ENCODE peak calls at places on chromosomes 1 and 21, in nine cellular contexts. V, H, L, Z, Y, D, J, K and X are unnamed samples.

GRCh38 chr1:156760796-156761104 is 6.6 kb upstream of the PRCC start:
- DNase-seq in V (no peak), H (no peak), L (no peak), Z (no peak), Y (no peak), D (no peak), J (no peak), K (no peak), X (no peak)

GRCh38 chr1:90143522-90144050 is 148.7 kb downstream of the ZNF326 start:
- DNase-seq in V (no peak), H (no peak), L (no peak), Z (no peak), Y (no peak), D (no peak), J (no peak), K (no peak), X (no peak)

GRCh38 chr1:204506091-204506968 is 9.9 kb upstream of the MDM4 start:
- DNase-seq in V (peak), H (peak), L (peak), Z (peak), Y (peak), D (peak), J (peak), K (no peak), X (peak)

GRCh38 chr1:17112076-17112475 is 7.2 kb downstream of the PADI2 start:
- DNase-seq in V (no peak), H (no peak), L (no peak), Z (no peak), Y (no peak), D (no peak), J (no peak), K (no peak), X (no peak)

GRCh38 chr1:91308544-91308943 is 96.1 kb downstream of the HFM1 start:
- DNase-seq in V (no peak), H (no peak), L (no peak), Z (no peak), Y (no peak), D (no peak), J (no peak), K (no peak), X (no peak)

GRCh38 chr1:169427081-169427611 is at the start of gene CCDC181:
- DNase-seq in V (peak), H (peak), L (peak), Z (no peak), Y (peak), D (peak), J (peak), K (peak), X (peak)

GRCh38 chr1:233959089-233959488 is 54.6 kb downstream of the SLC35F3 start:
- DNase-seq in V (peak), H (no peak), L (no peak), Z (no peak), Y (no peak), D (no peak), J (no peak), K (no peak), X (no peak)

GRCh38 chr1:22790232-22791008 is 79.8 kb downstream of the EPHB2 start:
- DNase-seq in V (no peak), H (no peak), L (no peak), Z (no peak), Y (no peak), D (peak), J (no peak), K (no peak), X (no peak)

GRCh38 chr1:54808443-54809207 is 7.5 kb upstream of the TTC22 start:
- DNase-seq in V (no peak), H (no peak), L (no peak), Z (no peak), Y (peak), D (peak), J (no peak), K (no peak), X (no peak)

GRCh38 chr1:163410073-163410522 is 88.3 kb downstream of the NUF2 start:
- DNase-seq in V (peak), H (peak), L (peak), Z (peak), Y (peak), D (peak), J (peak), K (no peak), X (peak)

GRCh38 chr1:72186733-72187307 is 95.5 kb downstream of the NEGR1 start:
- DNase-seq in V (peak), H (peak), L (peak), Z (peak), Y (no peak), D (peak), J (peak), K (no peak), X (no peak)

GRCh38 chr1:23470282-23471070 is 13.5 kb downstream of the ASAP3 start:
- DNase-seq in V (peak), H (peak), L (no peak), Z (no peak), Y (no peak), D (no peak), J (peak), K (peak), X (no peak)

GRCh38 chr1:13661539-13661938 is 38.4 kb upstream of the PRDM2 start:
- DNase-seq in V (peak), H (no peak), L (no peak), Z (peak), Y (no peak), D (no peak), J (peak), K (no peak), X (no peak)

GRCh38 chr1:53634571-53634979 is 104.4 kb downstream of the GLIS1 start:
- DNase-seq in V (no peak), H (no peak), L (no peak), Z (no peak), Y (peak), D (peak), J (no peak), K (no peak), X (no peak)

GRCh38 chr1:33741749-33742148 is 122.1 kb upstream of the HMGB4 start:
- DNase-seq in V (no peak), H (no peak), L (no peak), Z (no peak), Y (no peak), D (no peak), J (no peak), K (no peak), X (no peak)

GRCh38 chr1:155979525-155980343 is 1.4 kb upstream of the ARHGEF2 start:
- DNase-seq in V (no peak), H (no peak), L (peak), Z (no peak), Y (no peak), D (no peak), J (peak), K (no peak), X (no peak)

GRCh38 chr1:156126043-156126700 is 11.7 kb downstream of the LMNA start:
- DNase-seq in V (peak), H (peak), L (no peak), Z (peak), Y (peak), D (peak), J (peak), K (peak), X (no peak)

GRCh38 chr1:204977327-204977726 is 65.7 kb upstream of the CNTN2 start:
- DNase-seq in V (no peak), H (no peak), L (peak), Z (no peak), Y (no peak), D (no peak), J (no peak), K (no peak), X (no peak)

GRCh38 chr21:41634858-41635257 is 126.9 kb upstream of the TMPRSS2 start:
- DNase-seq in V (peak), H (peak), L (no peak), Z (peak), Y (no peak), D (no peak), J (peak), K (no peak), X (no peak)

GRCh38 chr1:117942293-117942692 is 12.8 kb downstream of the WDR3 start:
- DNase-seq in V (peak), H (peak), L (no peak), Z (no peak), Y (no peak), D (no peak), J (peak), K (no peak), X (no peak)

GRCh38 chr1:224696891-224697765 is 81.0 kb downstream of the CNIH3 start:
- DNase-seq in V (peak), H (peak), L (no peak), Z (peak), Y (no peak), D (peak), J (peak), K (no peak), X (no peak)

GRCh38 chr1:46622341-46622740 is 5.7 kb upstream of the MOB3C start:
- DNase-seq in V (no peak), H (peak), L (peak), Z (peak), Y (peak), D (peak), J (peak), K (no peak), X (no peak)

GRCh38 chr1:199667079-199667478 is 360.4 kb upstream of the NR5A2 start:
- DNase-seq in V (no peak), H (no peak), L (peak), Z (no peak), Y (no peak), D (no peak), J (no peak), K (no peak), X (no peak)

GRCh38 chr1:234656981-234657651 is 47.1 kb upstream of the IRF2BP2 start:
- DNase-seq in V (peak), H (peak), L (peak), Z (peak), Y (no peak), D (no peak), J (peak), K (no peak), X (no peak)

GRCh38 chr1:14263207-14263606 is 335.3 kb upstream of the KAZN start:
- DNase-seq in V (no peak), H (no peak), L (no peak), Z (no peak), Y (no peak), D (no peak), J (no peak), K (no peak), X (no peak)

GRCh38 chr1:63322248-63322943 is at the start of gene FOXD3:
- DNase-seq in V (no peak), H (peak), L (peak), Z (peak), Y (peak), D (peak), J (peak), K (peak), X (peak)

GRCh38 chr1:214463596-214463995 is 87.8 kb downstream of the PTPN14 start:
- DNase-seq in V (peak), H (no peak), L (no peak), Z (no peak), Y (no peak), D (peak), J (no peak), K (no peak), X (peak)

DNA sequence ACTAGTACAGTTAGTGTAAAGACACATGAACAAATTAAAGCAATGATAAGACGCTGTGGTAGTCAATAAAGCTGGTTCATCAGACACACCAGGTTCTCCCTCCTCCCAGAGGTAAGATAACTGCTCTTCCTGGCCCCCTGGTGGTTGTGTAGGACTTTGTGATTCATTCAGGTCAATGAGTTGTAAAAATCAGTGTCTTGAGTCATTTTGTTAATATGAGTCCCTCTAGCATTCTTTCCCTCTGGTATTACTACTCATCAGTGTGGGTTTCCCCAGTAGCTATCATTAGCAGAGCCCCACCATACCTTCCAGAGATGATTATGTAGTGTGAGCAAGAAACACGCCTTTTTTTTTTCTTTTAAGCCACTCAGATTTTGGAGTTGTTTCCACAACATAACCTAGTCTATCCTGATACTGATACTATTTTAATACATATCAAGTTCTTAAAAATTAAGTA is 3.6 kb upstream of the SETDB1 start:
- DNase-seq in V (peak), H (peak), L (peak), Z (peak), Y (peak), D (peak), J (peak), K (no peak), X (peak)
- H3K9ac ChIP-seq in V (no peak), H (no peak), L (no peak), Z (no peak), Y (no peak), D (no peak), J (no peak), K (no peak), X (no peak)

DNA sequence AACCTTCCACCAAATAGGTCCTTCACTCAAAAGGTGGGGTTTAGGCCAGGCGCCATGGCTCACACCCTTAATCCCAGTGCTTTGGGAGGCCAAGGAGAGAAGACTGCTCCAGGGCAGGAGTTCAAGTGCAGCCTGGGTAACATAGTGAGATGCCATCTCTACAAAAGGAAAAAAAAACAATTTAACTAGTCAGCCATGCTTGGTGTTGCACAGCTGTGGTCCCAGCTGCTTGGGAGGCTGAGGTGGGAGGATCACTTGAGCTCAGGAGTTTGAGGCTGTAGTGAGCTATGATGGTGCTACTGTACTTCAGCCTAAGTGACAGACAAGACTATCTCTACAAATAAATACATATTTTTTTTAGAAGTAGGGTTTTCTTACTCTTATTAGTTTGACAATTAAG is 617.5 kb downstream of the KIF26B start:
- DNase-seq in V (no peak), H (no peak), L (no peak), Z (no peak), Y (no peak), D (no peak), J (no peak), K (no peak), X (no peak)
- H3K9ac ChIP-seq in V (no peak), H (peak), L (no peak), Z (no peak), Y (no peak), D (no peak), J (peak), K (no peak), X (no peak)

DNA sequence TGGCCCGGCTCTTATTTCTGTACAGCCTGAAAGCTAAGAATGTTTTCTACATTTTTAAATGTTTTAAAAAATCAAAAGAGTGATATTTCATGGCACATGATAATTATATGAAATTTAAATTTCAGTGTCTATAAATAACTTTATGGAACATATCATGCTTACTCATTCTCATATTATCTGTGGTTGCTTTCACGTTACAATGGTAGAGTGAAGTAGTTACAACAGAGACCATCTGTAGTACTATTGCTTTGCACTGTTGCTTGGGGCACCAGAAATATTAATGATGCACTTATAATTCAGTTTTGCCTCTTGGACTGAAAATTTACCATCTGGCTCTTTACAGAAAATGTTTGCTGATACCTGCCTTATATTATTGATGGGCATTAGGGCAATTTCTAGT is 481.6 kb downstream of the PLPP3 start:
- DNase-seq in V (peak), H (peak), L (no peak), Z (no peak), Y (no peak), D (no peak), J (peak), K (no peak), X (no peak)
- H3K9ac ChIP-seq in V (no peak), H (no peak), L (no peak), Z (no peak), Y (no peak), D (no peak), J (no peak), K (no peak), X (no peak)

DNA sequence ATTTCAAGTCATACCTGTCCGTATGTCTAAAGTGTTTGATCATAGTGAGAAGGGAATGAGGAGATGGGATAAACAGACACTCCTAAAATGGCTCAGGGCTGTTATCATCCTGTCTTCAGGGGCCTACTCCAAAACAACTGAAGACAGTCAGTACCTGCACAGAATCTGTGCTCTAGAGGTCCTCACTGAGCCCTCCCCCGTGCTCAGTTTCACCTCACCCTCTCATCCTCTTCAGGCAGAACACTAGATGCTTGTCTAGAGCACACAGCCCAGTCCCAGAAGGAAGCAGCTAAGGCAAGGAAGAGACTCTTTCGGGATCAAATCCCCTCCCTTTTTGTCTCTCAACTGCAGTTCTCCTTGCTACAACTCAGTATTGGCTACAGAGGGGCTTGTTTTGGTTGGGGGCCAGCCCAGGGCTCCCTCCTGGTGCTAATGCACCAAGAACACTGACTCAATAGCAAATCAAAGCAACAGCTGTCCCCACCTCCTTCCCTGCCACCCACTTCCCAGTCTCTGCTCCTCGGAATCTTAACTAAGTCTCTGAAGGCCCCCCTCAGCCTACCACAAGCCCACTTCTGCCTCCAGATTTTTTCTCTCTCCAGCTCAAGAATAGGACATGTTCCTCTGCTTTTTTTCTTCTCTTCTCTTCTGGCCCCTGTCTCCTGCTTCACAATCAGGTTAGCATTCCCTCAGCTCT is 10.1 kb downstream of the CADM3 start:
- DNase-seq in V (no peak), H (no peak), L (no peak), Z (no peak), Y (no peak), D (peak), J (no peak), K (no peak), X (no peak)
- H3K9ac ChIP-seq in V (no peak), H (no peak), L (no peak), Z (no peak), Y (no peak), D (no peak), J (no peak), K (no peak), X (no peak)

GRCh38 chr1:153563991-153564390 is 1.7 kb downstream of the S100A2 start:
- DNase-seq in V (no peak), H (no peak), L (no peak), Z (no peak), Y (peak), D (no peak), J (no peak), K (peak), X (no peak)

GRCh38 chr1:153561401-153561985 is 4.2 kb downstream of the S100A2 start:
- DNase-seq in V (no peak), H (no peak), L (no peak), Z (no peak), Y (no peak), D (no peak), J (no peak), K (peak), X (no peak)

GRCh38 chr1:153565529-153566374 is at the start of gene S100A2:
- DNase-seq in V (peak), H (peak), L (no peak), Z (peak), Y (no peak), D (peak), J (peak), K (peak), X (no peak)

GRCh38 chr1:153560771-153561170 is 4.9 kb downstream of the S100A2 start:
- DNase-seq in V (no peak), H (no peak), L (no peak), Z (no peak), Y (no peak), D (no peak), J (no peak), K (no peak), X (no peak)

DNA sequence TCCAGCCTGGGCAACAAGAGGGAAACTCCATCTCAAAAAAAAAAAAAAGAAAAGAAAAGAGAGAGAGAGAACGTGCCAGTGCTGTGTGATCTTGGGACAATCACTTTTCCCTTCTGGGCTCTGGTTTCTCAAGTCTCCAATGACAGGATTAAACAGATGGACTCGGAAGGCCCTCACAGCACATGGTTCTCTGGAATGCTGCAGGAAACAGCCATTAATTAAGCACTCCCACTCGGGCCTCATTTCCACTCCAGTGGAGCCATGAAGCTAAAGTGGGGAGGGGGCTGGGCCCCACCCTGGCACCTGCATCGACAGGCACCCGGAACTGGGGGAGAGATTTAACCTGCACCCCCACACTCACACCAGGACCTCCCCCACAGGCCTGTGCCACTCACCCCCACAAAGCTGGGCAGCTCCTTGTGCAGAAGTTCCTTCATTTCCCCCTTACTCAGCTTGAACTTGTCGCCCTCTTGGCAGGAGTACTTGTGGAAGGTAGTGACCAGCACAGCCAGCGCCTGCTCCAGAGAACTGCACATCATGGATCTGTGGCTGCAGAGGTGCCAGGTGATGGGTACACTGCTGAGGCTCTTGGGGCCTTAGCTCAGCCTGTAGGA is 2.2 kb downstream of the S100A2 start:
- DNase-seq in V (no peak), H (no peak), L (no peak), Z (no peak), Y (no peak), D (no peak), J (no peak), K (peak), X (no peak)
- H3K9ac ChIP-seq in V (no peak), H (no peak), L (no peak), Z (peak), Y (no peak), D (no peak), J (no peak), K (peak), X (no peak)